ENCODE peak calls at places on chromosomes 4 and X, in ten cellular contexts. J, A, C, Y, H, G, O, R, T and Z are unnamed samples. For H3K4me1, the result is how much of the 10 kb centered on the place peaks cover.

GRCh38 chr4:24915121-24915922 is 2.5 kb upstream of the CCDC149 start:
- DNase-seq in O (no peak), H (no peak), R (no peak), G (no peak), A (no peak), J (peak), Y (no peak), T (no peak), C (no peak), Z (no peak)

GRCh38 chr4:168039593-168039992 is 52.7 kb upstream of the ANXA10 start:
- DNase-seq in H (no peak), G (no peak), C (no peak), T (no peak), O (no peak), R (no peak), A (no peak), Y (no peak), J (no peak), Z (no peak)

GRCh38 chrX:124863303-124863702 is 456.4 kb upstream of the TEX13C start:
- DNase-seq in C (no peak), A (no peak), G (no peak), O (no peak), R (no peak), Y (no peak), T (no peak), J (no peak), H (no peak), Z (no peak)

GRCh38 chrX:50430917-50431316 is 39.7 kb downstream of the DGKK start:
- DNase-seq in O (no peak), Y (no peak), T (no peak), G (no peak), J (no peak), A (no peak), C (no peak), R (no peak), H (no peak), Z (no peak)

GRCh38 chr4:85928775-85929585 is 430.9 kb downstream of the MAPK10 start:
- DNase-seq in Y (no peak), A (no peak), R (no peak), G (peak), J (peak), C (no peak), T (no peak), H (no peak), O (peak), Z (no peak)

GRCh38 chr4:145976680-145977079 is 38.1 kb upstream of the ZNF827 start:
- DNase-seq in H (no peak), A (no peak), C (no peak), G (no peak), Y (no peak), R (no peak), T (no peak), J (no peak), O (no peak), Z (no peak)

GRCh38 chr4:8639021-8639420 is 46.5 kb downstream of the CPZ start:
- DNase-seq in H (no peak), O (no peak), J (no peak), Y (no peak), R (peak), A (peak), G (no peak), C (no peak), T (no peak), Z (no peak)

GRCh38 chr4:5683566-5683965 is 24.8 kb downstream of the EVC2 start:
- DNase-seq in C (no peak), O (peak), G (no peak), Y (no peak), J (peak), H (no peak), A (no peak), T (no peak), R (peak), Z (no peak)

GRCh38 chr4:99655315-99656081 is 2.1 kb downstream of the C4orf54 start:
- DNase-seq in Y (peak), A (no peak), H (peak), O (peak), J (peak), G (peak), T (no peak), C (no peak), R (peak), Z (no peak)

GRCh38 chr4:118032691-118033090 is 1.6 kb upstream of the NDST3 start:
- DNase-seq in A (no peak), H (no peak), C (no peak), Y (no peak), J (peak), O (no peak), G (peak), R (no peak), T (no peak), Z (no peak)

GRCh38 chr4:38980903-38981676 is 51.1 kb downstream of the TMEM156 start:
- DNase-seq in Y (no peak), T (no peak), H (no peak), O (peak), J (peak), G (peak), C (no peak), R (no peak), A (no peak), Z (no peak)

GRCh38 chr4:128635939-128636551 is 173.5 kb upstream of the JADE1 start:
- DNase-seq in R (no peak), A (no peak), C (no peak), G (no peak), J (peak), H (no peak), Y (no peak), O (peak), T (no peak), Z (no peak)

GRCh38 chr4:61657016-61657415 is 456.9 kb downstream of the ADGRL3 start:
- DNase-seq in Y (no peak), G (no peak), H (no peak), T (no peak), A (no peak), O (no peak), R (no peak), C (no peak), J (no peak), Z (no peak)

GRCh38 chrX:136215559-136215958 is 35.6 kb downstream of the MAP7D3 start:
- DNase-seq in Y (no peak), H (no peak), J (no peak), T (no peak), G (peak), C (no peak), A (no peak), R (no peak), O (no peak), Z (no peak)

GRCh38 chr4:97404876-97405523 is 738.3 kb downstream of the STPG2 start:
- DNase-seq in C (no peak), G (no peak), H (no peak), O (no peak), R (no peak), T (no peak), J (no peak), A (no peak), Y (no peak), Z (no peak)

GRCh38 chr4:153729901-153730300 is 29.9 kb downstream of the RNF175 start:
- DNase-seq in H (no peak), G (no peak), R (no peak), A (no peak), O (no peak), Y (no peak), J (no peak), T (no peak), C (no peak), Z (no peak)

GRCh38 chr4:6620296-6620695 is 20.2 kb upstream of the MRFAP1 start:
- DNase-seq in J (no peak), A (no peak), H (no peak), Y (no peak), O (no peak), T (no peak), G (no peak), R (no peak), C (no peak), Z (no peak)

GRCh38 chr4:36351082-36351666 is 69.8 kb downstream of the DTHD1 start:
- DNase-seq in J (peak), Y (peak), R (peak), O (peak), T (peak), G (peak), H (no peak), C (peak), A (no peak), Z (peak)

GRCh38 chrX:139828830-139829229 is 104.0 kb downstream of the ATP11C start:
- DNase-seq in C (no peak), Y (no peak), G (no peak), O (no peak), J (no peak), A (no peak), T (no peak), R (no peak), H (no peak), Z (no peak)

DNA sequence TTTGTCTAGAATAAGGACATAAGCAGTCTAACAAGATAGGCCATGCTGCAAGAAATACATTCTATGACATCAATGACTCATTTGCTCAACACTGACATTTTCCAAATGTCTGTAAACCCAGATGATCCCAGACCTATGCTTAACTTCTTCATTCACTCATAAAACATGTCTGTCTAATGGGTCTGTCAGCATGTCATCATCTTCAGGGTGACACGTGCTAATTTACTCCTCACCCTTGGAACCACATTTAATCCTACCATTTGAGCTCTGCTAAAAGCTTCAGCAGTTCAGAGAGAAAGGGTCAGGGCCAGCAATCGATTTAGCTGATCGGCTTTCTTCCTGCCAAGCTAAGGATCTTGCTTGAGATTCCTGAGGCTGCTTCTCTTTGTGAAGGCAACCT is 109.4 kb upstream of the MAP3K15 start:
- DNase-seq in H (no peak), Y (no peak), J (no peak), C (no peak), G (peak), O (no peak), A (no peak), R (no peak), T (no peak), Z (no peak)
- H3K4me1 ChIP-seq in H (under half), Y (under half), J (under half), C (under half), G (under half), O (under half), A (under half), R (under half), T (under half), Z (under half)

GRCh38 chr4:163878336-163879121 is 384.0 kb downstream of the TMA16 start:
- DNase-seq in A (no peak), O (no peak), R (no peak), Y (no peak), J (peak), H (no peak), C (no peak), G (no peak), T (no peak), Z (no peak)

GRCh38 chr4:163871078-163871477 is 376.6 kb downstream of the TMA16 start:
- DNase-seq in O (no peak), G (no peak), J (no peak), C (no peak), H (no peak), R (no peak), A (no peak), Y (no peak), T (no peak), Z (no peak)

DNA sequence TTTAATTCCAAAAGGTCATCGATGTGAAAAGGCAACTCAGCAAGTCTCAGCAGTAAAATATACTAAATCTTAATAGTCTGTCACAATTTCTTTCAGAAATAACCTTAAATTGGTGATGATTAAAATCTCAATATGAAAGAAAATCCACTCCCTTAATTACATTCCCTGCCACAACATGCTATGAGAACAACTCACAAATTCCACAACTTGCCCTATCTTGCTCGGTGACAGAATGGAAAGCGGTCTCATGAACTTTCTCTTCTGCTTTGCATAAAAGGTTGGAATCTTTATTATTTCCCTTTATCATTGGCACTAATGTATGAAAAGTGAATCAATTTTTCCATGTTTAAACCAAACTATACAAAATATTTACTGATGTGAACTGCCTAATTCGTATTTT is 380.8 kb downstream of the TMA16 start:
- DNase-seq in Y (no peak), G (no peak), R (no peak), O (no peak), A (no peak), C (no peak), H (no peak), J (no peak), T (no peak), Z (no peak)
- H3K4me3 ChIP-seq in Y (no peak), G (no peak), R (no peak), O (no peak), A (no peak), C (no peak), H (no peak), J (no peak), T (no peak), Z (no peak)

DNA sequence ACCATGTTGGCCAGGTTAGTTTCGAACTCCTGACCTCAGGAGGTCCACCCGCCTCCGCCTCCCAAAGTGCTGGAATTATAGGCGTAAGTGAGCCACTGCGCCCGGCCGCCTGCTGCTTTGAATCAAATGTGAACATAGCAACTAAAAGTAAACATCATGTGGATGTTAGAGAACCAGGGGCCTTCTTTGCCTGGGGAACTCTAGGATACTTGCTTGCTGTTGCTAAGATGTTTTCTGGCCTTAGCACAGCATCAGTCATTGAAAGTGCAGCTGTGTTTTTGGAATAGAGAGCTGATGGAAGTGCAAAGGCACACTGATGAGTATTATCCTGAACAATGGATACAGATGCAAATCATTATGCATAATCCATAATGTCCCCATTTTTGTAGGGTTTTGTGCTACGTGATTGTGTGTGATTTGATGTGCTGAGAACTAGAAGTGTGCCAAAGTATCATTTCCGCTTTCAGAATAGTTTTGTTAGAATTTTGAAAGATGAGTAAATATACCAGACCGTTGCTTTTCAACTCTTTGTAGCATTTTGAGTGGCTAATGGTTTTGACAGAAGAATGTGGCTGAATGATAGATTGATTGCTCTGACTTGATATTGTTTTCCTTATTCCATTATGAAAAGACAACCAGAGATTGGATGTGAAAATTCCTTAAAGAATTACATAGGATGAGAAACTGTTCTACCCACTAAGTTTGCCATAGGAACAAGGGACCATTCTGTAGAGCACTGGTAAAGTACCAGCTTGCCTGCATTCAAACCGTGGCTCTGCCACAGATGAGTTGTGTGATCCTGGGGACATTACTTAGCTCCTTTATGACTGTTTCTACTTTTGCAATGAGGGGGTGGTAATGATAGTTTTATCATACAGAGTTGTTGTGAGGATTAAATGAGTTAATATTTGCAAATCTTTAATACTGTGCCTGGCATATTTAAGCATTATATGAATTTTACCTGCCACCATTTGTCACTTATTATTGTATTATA is 74.7 kb downstream of the REPS2 start:
- DNase-seq in G (no peak), C (no peak), T (no peak), H (no peak), J (peak), R (no peak), Y (no peak), A (no peak), O (no peak), Z (no peak)
- H3K27ac ChIP-seq in G (no peak), C (no peak), T (no peak), H (no peak), J (no peak), R (no peak), Y (no peak), A (no peak), O (no peak), Z (no peak)

GRCh38 chr4:169054879-169055278 is 44.8 kb upstream of the CBR4 start:
- DNase-seq in Y (no peak), T (no peak), G (no peak), C (no peak), R (no peak), H (no peak), J (no peak), O (no peak), A (no peak), Z (no peak)

GRCh38 chr4:169050308-169050707 is 40.3 kb upstream of the CBR4 start:
- DNase-seq in J (no peak), O (peak), C (no peak), H (no peak), Y (no peak), A (no peak), T (no peak), R (peak), G (no peak), Z (no peak)

GRCh38 chr4:169048867-169049266 is 38.8 kb upstream of the CBR4 start:
- DNase-seq in O (no peak), C (no peak), H (no peak), Y (no peak), G (no peak), J (no peak), R (no peak), A (no peak), T (no peak), Z (no peak)

GRCh38 chr4:169051331-169051730 is 41.3 kb upstream of the CBR4 start:
- DNase-seq in Y (no peak), J (no peak), A (no peak), T (no peak), C (no peak), G (no peak), H (no peak), R (no peak), O (no peak), Z (no peak)

GRCh38 chr4:169051936-169052335 is 41.9 kb upstream of the CBR4 start:
- DNase-seq in G (no peak), O (no peak), T (no peak), J (no peak), A (no peak), R (no peak), Y (no peak), C (no peak), H (no peak), Z (no peak)
- H3K4me1 ChIP-seq in G (under half), O (under half), T (under half), J (under half), A (under half), R (under half), Y (under half), C (under half), H (under half), Z (under half)

DNA sequence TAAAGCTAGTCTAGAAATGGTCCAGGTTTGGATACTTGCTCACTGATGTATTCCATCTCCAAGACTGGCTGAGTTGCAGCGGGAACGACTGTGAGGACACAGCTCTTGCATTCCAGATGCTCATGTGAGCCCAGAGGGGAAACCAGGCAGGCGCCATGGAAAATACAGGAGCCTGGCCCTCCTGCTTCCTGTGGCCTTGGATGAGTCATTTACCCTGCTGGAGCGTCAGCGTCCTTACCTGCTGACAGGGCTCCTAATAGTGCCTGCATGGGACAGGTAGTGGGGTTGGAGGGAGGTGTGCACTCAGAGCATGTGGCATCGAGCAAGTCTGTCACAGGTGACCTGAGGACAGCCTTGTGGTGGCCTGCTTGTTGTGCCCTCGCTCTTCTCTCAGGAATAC is 69.4 kb downstream of the NSG1 start:
- DNase-seq in C (no peak), G (no peak), R (no peak), J (no peak), H (no peak), Y (no peak), T (no peak), O (peak), A (no peak), Z (no peak)
- H3K4me3 ChIP-seq in C (no peak), G (no peak), R (no peak), J (no peak), H (no peak), Y (no peak), T (no peak), O (no peak), A (no peak), Z (no peak)

DNA sequence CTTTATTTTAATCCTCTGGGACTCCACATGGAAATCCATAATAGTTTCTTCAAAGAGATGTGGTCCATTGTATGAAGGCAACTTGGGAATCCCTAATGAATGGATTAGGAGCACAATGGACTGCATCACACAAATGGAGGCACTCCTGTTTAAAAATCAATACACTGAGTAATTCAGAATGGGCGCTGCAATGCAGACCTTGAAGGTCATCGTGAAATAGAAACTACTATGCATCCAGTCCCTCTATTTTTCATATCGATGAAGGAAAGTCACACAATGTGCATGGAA is 98.8 kb upstream of the EGFL6 start:
- DNase-seq in T (peak), H (no peak), O (no peak), G (no peak), R (no peak), Y (no peak), J (no peak), C (no peak), A (no peak), Z (no peak)
- H3K27ac ChIP-seq in T (no peak), H (no peak), O (no peak), G (no peak), R (no peak), Y (no peak), J (peak), C (no peak), A (no peak), Z (no peak)

DNA sequence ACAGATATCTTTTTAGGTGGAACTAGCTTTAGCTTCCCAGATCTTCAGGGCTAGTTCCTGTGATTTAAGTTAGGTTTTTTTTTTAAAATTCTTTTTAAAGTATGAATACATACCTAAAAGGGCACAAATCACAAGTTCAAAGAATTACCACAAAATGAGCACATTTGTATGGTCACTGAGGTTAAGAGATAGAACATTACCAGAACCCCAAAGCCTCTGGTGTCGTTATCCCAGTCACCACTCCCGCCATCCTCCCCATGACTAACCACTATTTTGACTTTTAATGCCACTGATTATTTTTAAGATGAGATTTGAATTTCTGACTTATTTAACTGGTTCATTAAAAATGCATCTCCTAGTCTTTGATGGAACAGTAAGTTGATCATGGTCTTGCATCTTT is 5.4 kb downstream of the PGK1 start:
- DNase-seq in H (no peak), C (no peak), T (no peak), G (no peak), O (no peak), A (no peak), R (no peak), J (no peak), Y (no peak), Z (no peak)
- H3K4me1 ChIP-seq in H (under half), C (under half), T (under half), G (under half), O (under half), A (half or more), R (under half), J (under half), Y (under half), Z (under half)

GRCh38 chrX:1649623-1650022 is 34.8 kb downstream of the ASMT start:
- DNase-seq in G (no peak), T (peak), C (no peak), O (no peak), H (no peak), Y (no peak), J (no peak), R (no peak), A (no peak), Z (no peak)
- H3K4me3 ChIP-seq in G (peak), T (no peak), C (no peak), O (no peak), H (no peak), Y (no peak), J (peak), R (no peak), A (no peak), Z (no peak)